ENCODE peak calls at places on chromosomes 4 and X, in six cellular contexts. G is heart left ventricle, K is Caco-2, Y is tibial artery, J is K562, W is HFF-Myc. Z is an unnamed sample.

GRCh38 chr4:142243250-142243649 is 602.9 kb downstream of the INPP4B start:
- DNase-seq in G (no peak), K (no peak), Y (no peak), J (no peak), W (no peak), Z (no peak)

GRCh38 chrX:115462406-115462805 is 98.6 kb upstream of the PLS3 start:
- DNase-seq in G (no peak), K (no peak), Y (no peak), J (no peak), W (no peak), Z (no peak)

GRCh38 chrX:107480272-107480671 is 30.8 kb downstream of the FRMPD3 start:
- DNase-seq in G (no peak), K (no peak), Y (no peak), J (no peak), W (no peak), Z (no peak)

GRCh38 chr4:36704289-36704688 is 422.9 kb downstream of the DTHD1 start:
- DNase-seq in G (no peak), K (no peak), Y (no peak), J (no peak), W (no peak), Z (no peak)

GRCh38 chrX:30620125-30620524 is 33.1 kb upstream of the GK start:
- DNase-seq in G (no peak), K (no peak), Y (peak), J (no peak), W (no peak), Z (no peak)

GRCh38 chrX:47160781-47161180 is 15.8 kb downstream of the RBM10 start:
- DNase-seq in G (no peak), K (no peak), Y (no peak), J (no peak), W (no peak), Z (no peak)

GRCh38 chr4:116702949-116703348 is 382.4 kb downstream of the TRAM1L1 start:
- DNase-seq in G (no peak), K (no peak), Y (no peak), J (no peak), W (no peak), Z (no peak)

GRCh38 chrX:43551590-43551989 is 104.5 kb upstream of the MAOA start:
- DNase-seq in G (no peak), K (no peak), Y (no peak), J (no peak), W (no peak), Z (no peak)

GRCh38 chr4:122045533-122045932 is 93.7 kb upstream of the TRPC3 start:
- DNase-seq in G (peak), K (no peak), Y (no peak), J (no peak), W (peak), Z (no peak)

GRCh38 chr4:10074767-10075105 is 41.9 kb downstream of the WDR1 start:
- DNase-seq in G (no peak), K (no peak), Y (peak), J (peak), W (peak), Z (no peak)

GRCh38 chr4:21893136-21893535 is 55.4 kb downstream of the KCNIP4 start:
- DNase-seq in G (no peak), K (no peak), Y (no peak), J (no peak), W (no peak), Z (no peak)

GRCh38 chr4:1807258-1807777 is 14.2 kb downstream of the FGFR3 start:
- DNase-seq in G (no peak), K (no peak), Y (no peak), J (no peak), W (no peak), Z (no peak)

GRCh38 chr4:83132065-83132464 is 17.5 kb upstream of the PLAC8 start:
- DNase-seq in G (no peak), K (no peak), Y (no peak), J (no peak), W (no peak), Z (no peak)

GRCh38 chr4:6561706-6562371 is 13.2 kb upstream of the MAN2B2 start:
- DNase-seq in G (no peak), K (no peak), Y (no peak), J (no peak), W (no peak), Z (no peak)

GRCh38 chrX:13937370-13938052 is 92.2 kb downstream of the GEMIN8 start:
- DNase-seq in G (no peak), K (no peak), Y (no peak), J (no peak), W (no peak), Z (peak)
- TF ChIP-seq CTCF in G (no peak), K (no peak), Y (no peak), J (no peak), W (no peak), Z (no peak)

DNA sequence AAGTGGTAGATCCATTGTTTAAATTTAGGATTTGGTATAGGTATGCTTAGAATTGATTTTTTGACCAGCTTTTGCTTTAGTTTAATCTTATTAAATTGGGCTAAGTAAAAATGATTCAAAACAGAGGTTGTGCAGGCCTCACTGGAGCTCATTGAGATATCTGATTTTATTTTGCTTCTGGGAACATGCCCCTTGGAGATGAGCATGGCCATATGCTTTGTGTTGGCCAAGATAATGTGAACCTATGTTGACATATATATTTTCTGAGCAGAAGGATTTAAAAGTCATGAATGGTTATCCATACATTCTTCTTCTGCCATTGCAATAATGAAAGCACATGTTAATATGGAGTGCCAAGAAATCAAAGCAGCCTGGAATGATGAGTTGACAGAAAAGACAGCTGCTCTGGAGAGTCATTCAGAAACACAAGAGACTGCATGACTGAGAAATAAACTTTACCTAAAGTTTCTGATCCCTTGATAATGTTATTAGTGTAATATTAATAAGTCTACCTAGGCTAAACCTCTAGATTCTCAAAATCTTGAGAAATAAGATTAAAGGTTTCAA is 489.7 kb upstream of the GNPDA2 start:
- DNase-seq in G (no peak), K (no peak), Y (no peak), J (no peak), W (no peak), Z (no peak)
- TF ChIP-seq CTCF in G (no peak), K (no peak), Y (no peak), J (no peak), W (no peak), Z (no peak)

DNA sequence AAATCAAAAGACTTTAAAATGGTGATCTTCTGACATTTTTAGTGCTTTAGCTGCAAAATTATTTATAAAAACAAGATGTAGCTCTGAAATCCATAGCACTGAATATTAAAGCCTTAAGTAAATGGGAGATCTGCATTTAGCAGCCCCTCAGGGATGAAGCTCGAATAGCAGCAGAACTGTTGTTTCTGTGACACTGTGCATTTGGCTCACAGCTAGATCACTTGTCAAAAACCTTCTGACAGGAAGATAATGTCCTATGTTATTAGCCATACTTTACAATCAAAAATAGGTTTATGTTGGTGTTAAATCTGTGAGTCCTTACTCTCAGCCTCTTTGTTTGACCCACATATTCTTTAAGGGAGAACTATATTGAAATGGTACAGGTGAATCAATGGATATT is 14.1 kb upstream of the PYURF start:
- DNase-seq in G (no peak), K (no peak), Y (no peak), J (no peak), W (no peak), Z (no peak)
- TF ChIP-seq CTCF in G (no peak), K (no peak), Y (no peak), J (no peak), W (no peak), Z (no peak)

DNA sequence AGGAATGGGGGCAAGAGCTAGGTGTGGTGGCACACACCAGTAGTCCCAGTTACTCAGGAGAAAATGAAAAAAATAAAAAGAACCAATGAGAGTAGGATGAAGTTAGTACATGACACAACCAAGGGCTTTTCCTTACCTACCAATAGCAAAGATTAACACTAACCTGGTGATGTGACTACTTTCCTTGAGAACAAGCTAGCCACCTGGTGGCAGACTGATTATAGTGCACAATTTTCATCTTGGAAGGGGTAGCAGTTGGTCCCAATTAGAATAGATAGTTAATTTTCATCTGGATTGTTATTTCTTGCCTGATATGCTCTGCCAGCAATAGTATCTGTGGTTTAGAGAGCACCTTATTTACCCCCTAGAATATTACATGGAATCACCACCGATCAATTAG is 1216.8 kb upstream of the PABPC4L start:
- DNase-seq in G (no peak), K (no peak), Y (no peak), J (no peak), W (no peak), Z (peak)
- TF ChIP-seq CTCF in G (no peak), K (peak), Y (no peak), J (no peak), W (peak), Z (peak)